ENCODE peak calls at places on chromosomes 6 and 20, in four cellular contexts. I is GM12878, M is K562, N is GM12891. V is an unnamed sample.
A peak's percentile ranks its signal among the peaks of the same experiment; 100 is the strongest.

GRCh38 chr6:20426177-20427082 is 24.8 kb downstream of the E2F3 start:
- DNase-seq in I (no peak), M (no peak), N (no peak), V (no peak)

GRCh38 chr6:34132082-34132357 is 13.9 kb downstream of the GRM4 start:
- DNase-seq in I (no peak), M (no peak), N (no peak), V (no peak)

GRCh38 chr6:63910863-63911665 is 275.5 kb downstream of the PHF3 start:
- DNase-seq in I (no peak), M (no peak), N (no peak), V (no peak)

GRCh38 chr6:157068691-157069228 is 254.6 kb downstream of the TMEM242 start:
- DNase-seq in I (peak; percentile 89), M (no peak), N (peak; percentile 10), V (no peak)

GRCh38 chr6:49524541-49524940 is 24.8 kb downstream of the GLYATL3 start:
- DNase-seq in I (no peak), M (no peak), N (no peak), V (no peak)

GRCh38 chr6:158048589-158048988 is 66.9 kb downstream of the SYNJ2 start:
- DNase-seq in I (no peak), M (no peak), N (no peak), V (no peak)

GRCh38 chr6:108622601-108623335 is 62.1 kb downstream of the FOXO3 start:
- DNase-seq in I (no peak), M (no peak), N (no peak), V (peak; percentile 68)

GRCh38 chr20:46903256-46903655 is 8.6 kb downstream of the EYA2 start:
- DNase-seq in I (no peak), M (no peak), N (no peak), V (no peak)

DNA sequence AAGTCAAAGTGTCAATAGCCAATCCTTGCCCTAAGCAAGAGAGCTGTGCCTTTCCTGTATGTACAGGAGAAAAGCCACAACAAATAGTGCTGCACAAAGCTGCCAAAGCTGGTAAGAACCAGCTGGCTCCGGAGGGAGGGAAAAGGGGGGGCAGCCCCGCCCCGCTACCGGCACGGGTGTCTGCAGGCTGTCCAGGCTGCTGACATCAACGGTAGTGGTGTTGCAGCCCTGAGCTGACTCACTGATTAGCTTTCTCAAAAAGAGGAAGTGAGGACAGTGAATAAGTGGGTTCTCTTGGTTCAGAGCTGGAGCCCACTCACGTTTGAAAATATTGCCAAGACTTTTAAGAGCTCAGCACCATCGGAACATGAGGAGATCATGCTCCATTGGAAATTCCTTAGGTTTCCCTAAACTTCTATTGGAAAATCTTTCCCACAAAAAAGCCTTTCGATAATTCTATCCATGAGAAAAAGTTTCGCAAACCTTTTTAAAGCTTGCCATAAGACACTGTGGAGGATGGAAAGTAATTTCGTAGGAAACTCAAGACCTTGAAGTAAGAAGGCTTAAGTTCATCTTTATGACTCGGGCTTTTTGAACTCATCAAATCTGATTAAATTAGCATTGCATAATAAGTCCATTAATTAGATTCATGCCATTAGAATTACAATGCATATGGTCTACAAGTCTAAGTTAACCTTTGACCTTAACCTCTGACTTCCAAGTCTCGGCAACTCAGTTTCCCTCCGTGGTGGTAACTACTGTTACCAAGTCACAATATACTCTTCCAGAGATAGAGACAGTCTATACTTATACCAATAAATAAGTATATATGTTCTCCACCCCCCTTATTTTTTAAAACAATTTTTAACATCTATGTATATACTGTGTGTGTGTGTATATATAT is 67.0 kb downstream of the TNFRSF21 start:
- DNase-seq in I (peak; percentile 72), M (peak; percentile 85), N (peak; percentile 52), V (peak; percentile 92)
- TF ChIP-seq POLR2AphosphoS5 in I (no peak), M (no peak), N (no peak), V (peak; percentile 78)

DNA sequence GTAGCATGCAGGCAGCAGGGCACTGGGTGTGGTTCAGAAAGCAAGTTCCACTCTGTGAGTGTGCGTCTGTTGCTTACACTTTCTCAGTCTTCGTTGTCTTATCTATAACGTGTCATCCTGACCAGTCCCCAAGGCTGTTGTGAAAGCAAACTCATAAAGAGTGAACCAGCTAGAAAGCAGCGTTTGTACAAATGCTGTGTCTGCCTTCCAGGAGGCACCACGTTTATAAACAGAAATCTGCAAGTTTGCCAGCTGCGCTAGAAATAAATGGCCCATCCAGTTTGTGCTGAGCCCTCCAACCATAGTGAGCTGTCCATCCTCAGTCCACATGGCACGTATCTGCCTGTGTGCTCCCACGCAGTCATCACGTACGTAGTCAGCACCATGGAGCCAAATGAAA is 180.7 kb downstream of the SYNDIG1 start:
- DNase-seq in I (no peak), M (no peak), N (no peak), V (no peak)
- TF ChIP-seq SPI1 in I (no peak), M (no peak), N (no peak), V (no peak)

GRCh38 chr20:22799687-22800086 is 215.3 kb upstream of the FOXA2 start:
- DNase-seq in I (no peak), M (no peak), N (no peak), V (no peak)

GRCh38 chr20:22800161-22800560 is 215.8 kb upstream of the FOXA2 start:
- DNase-seq in I (no peak), M (no peak), N (no peak), V (no peak)

GRCh38 chr20:22805219-22805618 is 220.8 kb upstream of the FOXA2 start:
- DNase-seq in I (no peak), M (no peak), N (no peak), V (no peak)

GRCh38 chr20:22801528-22801927 is 217.2 kb upstream of the FOXA2 start:
- DNase-seq in I (no peak), M (no peak), N (no peak), V (no peak)

GRCh38 chr20:22802296-22802695 is 217.9 kb upstream of the FOXA2 start:
- DNase-seq in I (no peak), M (no peak), N (no peak), V (no peak)
- TF ChIP-seq POLR2AphosphoS5 in I (no peak), M (no peak), N (no peak), V (no peak)

GRCh38 chr20:57411406-57412283 is 20.4 kb downstream of the RBM38 start:
- DNase-seq in I (no peak), M (no peak), N (no peak), V (no peak)

GRCh38 chr20:57412347-57413029 is 21.3 kb downstream of the RBM38 start:
- DNase-seq in I (no peak), M (no peak), N (no peak), V (no peak)

GRCh38 chr20:57415791-57416190 is 24.6 kb downstream of the RBM38 start:
- DNase-seq in I (no peak), M (no peak), N (no peak), V (no peak)

GRCh38 chr20:57414867-57415592 is 23.8 kb downstream of the RBM38 start:
- DNase-seq in I (no peak), M (peak; percentile 78), N (no peak), V (no peak)

GRCh38 chr20:57413990-57414389 is 22.8 kb downstream of the RBM38 start:
- DNase-seq in I (no peak), M (no peak), N (no peak), V (no peak)
- TF ChIP-seq SPI1 in I (no peak), M (no peak), N (no peak), V (no peak)

DNA sequence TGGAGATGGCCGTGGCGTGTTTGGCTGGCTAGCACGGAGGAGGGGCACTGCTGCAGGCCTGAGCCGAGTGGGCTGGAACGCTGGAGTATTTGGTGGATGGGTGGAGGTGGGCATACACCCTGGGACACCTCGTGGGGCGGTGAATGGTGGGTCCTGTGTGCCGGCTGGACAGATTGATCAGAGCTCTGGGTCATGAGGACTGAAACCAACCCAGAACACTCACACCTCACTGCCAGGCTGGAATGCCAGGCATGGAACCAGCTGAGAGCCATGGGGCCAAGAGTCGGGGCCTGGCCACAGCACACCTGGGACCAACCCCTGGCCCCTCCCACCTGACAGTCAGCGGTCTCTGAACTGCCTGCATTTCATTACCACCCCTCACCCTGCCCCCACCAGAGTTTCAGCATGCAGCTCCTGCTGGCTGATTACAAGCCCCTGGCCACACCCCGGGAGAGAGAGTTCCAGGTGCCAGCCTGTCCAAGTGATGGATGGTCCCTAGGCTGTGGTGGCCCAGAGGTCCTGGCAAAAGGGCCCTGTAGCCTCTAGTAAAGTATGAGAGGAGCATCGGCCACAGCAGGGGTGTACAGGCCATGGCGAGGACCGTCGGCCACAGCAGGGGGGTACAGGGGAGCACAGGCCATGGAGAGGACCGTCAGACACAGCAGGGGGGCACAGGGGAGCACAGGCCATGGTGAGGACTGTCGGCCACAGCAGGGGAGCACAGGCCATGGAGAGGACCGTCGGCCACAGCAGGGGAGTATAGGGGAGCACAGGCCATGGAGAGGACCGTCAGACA is 3.3 kb downstream of the NPBWR2 start:
- DNase-seq in I (no peak), M (no peak), N (no peak), V (no peak)
- TF ChIP-seq POLR2AphosphoS5 in I (no peak), M (no peak), N (no peak), V (no peak)

GRCh38 chr20:63782521-63782971 is 43.0 kb downstream of the SLC2A4RG start:
- DNase-seq in I (no peak), M (no peak), N (no peak), V (no peak)
- TF ChIP-seq SPI1 in I (no peak), M (no peak), N (no peak), V (no peak)

GRCh38 chr20:40494238-40494637 is 194.8 kb downstream of the MAFB start:
- DNase-seq in I (no peak), M (no peak), N (no peak), V (peak; percentile 85)
- TF ChIP-seq POLR2AphosphoS5 in I (no peak), M (no peak), N (no peak), V (peak; percentile 44)

GRCh38 chr20:14310977-14311654 is 26.3 kb downstream of the FLRT3 start:
- DNase-seq in I (no peak), M (no peak), N (no peak), V (no peak)
- TF ChIP-seq SPI1 in I (no peak), M (no peak), N (no peak), V (no peak)

GRCh38 chr6:103284835-103285234 is 1574.9 kb downstream of the HACE1 start:
- DNase-seq in I (no peak), M (no peak), N (no peak), V (no peak)
- TF ChIP-seq POLR2AphosphoS5 in I (no peak), M (no peak), N (no peak), V (no peak)